ENCODE peak calls at places on chromosomes 6 and 20, in five cellular contexts. One of them, this sample, is unnamed. For H3K9me3, the result is how much of the 10 kb centered on the place peaks cover.

GRCh38 chr20:1900321-1900791 is 5.1 kb downstream of the SIRPA start:
- DNase-seq in IMR-90: peak
- DNase-seq in CD8-positive, alpha-beta T cell: no peak
- DNase-seq in lung: no peak
- DNase-seq in stomach: peak
- DNase-seq in this sample: no peak

GRCh38 chr6:17349437-17349836 is 44.0 kb upstream of the CAP2 start:
- DNase-seq in stomach: no peak
- DNase-seq in lung: no peak
- DNase-seq in CD8-positive, alpha-beta T cell: no peak
- DNase-seq in IMR-90: peak
- DNase-seq in this sample: no peak

GRCh38 chr6:98924647-98925046 is 23.1 kb downstream of the FBXL4 start:
- DNase-seq in lung: no peak
- DNase-seq in stomach: peak
- DNase-seq in IMR-90: no peak
- DNase-seq in CD8-positive, alpha-beta T cell: no peak
- DNase-seq in this sample: no peak

GRCh38 chr6:131197716-131198115 is 62.4 kb downstream of the AKAP7 start:
- DNase-seq in stomach: no peak
- DNase-seq in CD8-positive, alpha-beta T cell: no peak
- DNase-seq in lung: no peak
- DNase-seq in IMR-90: no peak
- DNase-seq in this sample: no peak

GRCh38 chr6:13485303-13485702 is 2.1 kb downstream of the GFOD1 start:
- DNase-seq in CD8-positive, alpha-beta T cell: no peak
- DNase-seq in stomach: no peak
- DNase-seq in lung: no peak
- DNase-seq in IMR-90: no peak
- DNase-seq in this sample: no peak

GRCh38 chr6:107470364-107470763 is 11.0 kb upstream of the PDSS2 start:
- DNase-seq in IMR-90: no peak
- DNase-seq in stomach: no peak
- DNase-seq in lung: no peak
- DNase-seq in CD8-positive, alpha-beta T cell: no peak
- DNase-seq in this sample: no peak

GRCh38 chr6:112018619-112019416 is 35.1 kb upstream of the CCN6 start:
- DNase-seq in IMR-90: no peak
- DNase-seq in CD8-positive, alpha-beta T cell: no peak
- DNase-seq in stomach: peak
- DNase-seq in lung: no peak
- DNase-seq in this sample: no peak

GRCh38 chr6:44478158-44478557 is 90.7 kb downstream of the CDC5L start:
- DNase-seq in IMR-90: no peak
- DNase-seq in lung: no peak
- DNase-seq in CD8-positive, alpha-beta T cell: no peak
- DNase-seq in stomach: no peak
- DNase-seq in this sample: no peak

GRCh38 chr20:35122787-35123405 is 24.2 kb downstream of the EDEM2 start:
- DNase-seq in stomach: no peak
- DNase-seq in lung: no peak
- DNase-seq in IMR-90: no peak
- DNase-seq in CD8-positive, alpha-beta T cell: no peak
- DNase-seq in this sample: no peak

GRCh38 chr6:16741112-16742016 is 19.9 kb downstream of the ATXN1 start:
- DNase-seq in CD8-positive, alpha-beta T cell: no peak
- DNase-seq in lung: no peak
- DNase-seq in IMR-90: peak
- DNase-seq in stomach: no peak
- DNase-seq in this sample: no peak

GRCh38 chr20:8335796-8336195 is 203.7 kb downstream of the PLCB1 start:
- DNase-seq in CD8-positive, alpha-beta T cell: no peak
- DNase-seq in stomach: no peak
- DNase-seq in lung: no peak
- DNase-seq in IMR-90: no peak
- DNase-seq in this sample: no peak

GRCh38 chr6:140485740-140486467 is 1111.5 kb upstream of the CITED2 start:
- DNase-seq in stomach: peak
- DNase-seq in CD8-positive, alpha-beta T cell: no peak
- DNase-seq in lung: no peak
- DNase-seq in IMR-90: peak
- DNase-seq in this sample: no peak

GRCh38 chr6:10612161-10612560 is 82.3 kb downstream of the C6orf52 start:
- DNase-seq in lung: no peak
- DNase-seq in CD8-positive, alpha-beta T cell: no peak
- DNase-seq in IMR-90: no peak
- DNase-seq in stomach: no peak
- DNase-seq in this sample: no peak

GRCh38 chr6:158837684-158838625 is 18.8 kb upstream of the EZR start:
- DNase-seq in CD8-positive, alpha-beta T cell: no peak
- DNase-seq in lung: no peak
- DNase-seq in IMR-90: peak
- DNase-seq in stomach: no peak
- DNase-seq in this sample: no peak

GRCh38 chr6:147577466-147577865 is 69.0 kb downstream of the SAMD5 start:
- DNase-seq in lung: no peak
- DNase-seq in CD8-positive, alpha-beta T cell: no peak
- DNase-seq in IMR-90: no peak
- DNase-seq in stomach: no peak
- DNase-seq in this sample: no peak

GRCh38 chr6:3186974-3187382 is 29.6 kb upstream of the TUBB2A start:
- DNase-seq in stomach: no peak
- DNase-seq in lung: no peak
- DNase-seq in CD8-positive, alpha-beta T cell: no peak
- DNase-seq in IMR-90: no peak
- DNase-seq in this sample: no peak

GRCh38 chr20:2460752-2461424 is 9.7 kb downstream of the SNRPB start:
- DNase-seq in stomach: no peak
- DNase-seq in CD8-positive, alpha-beta T cell: no peak
- DNase-seq in lung: no peak
- DNase-seq in IMR-90: no peak
- DNase-seq in this sample: no peak

GRCh38 chr20:64146936-64147451 is 17.3 kb upstream of the MYT1 start:
- DNase-seq in lung: no peak
- DNase-seq in CD8-positive, alpha-beta T cell: no peak
- DNase-seq in stomach: no peak
- DNase-seq in IMR-90: no peak
- DNase-seq in this sample: no peak

DNA sequence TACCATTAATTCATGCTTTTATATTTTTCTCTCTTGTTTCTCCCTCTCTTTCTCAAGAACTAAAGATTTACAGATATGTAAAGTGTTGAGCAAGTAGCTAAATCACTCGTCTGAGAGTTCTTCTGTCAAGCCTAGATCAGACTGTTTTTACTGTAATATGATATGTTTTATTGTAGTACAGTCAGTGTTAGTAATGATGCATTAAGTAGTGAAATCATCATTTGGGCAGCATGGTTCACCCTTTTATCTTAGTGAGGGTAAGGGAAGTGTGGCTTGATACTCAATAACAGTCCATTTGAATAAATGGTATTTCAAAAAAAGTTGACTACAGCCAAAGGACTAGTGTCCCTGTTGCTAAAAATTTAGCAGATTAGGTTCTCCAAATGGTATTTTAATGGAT is 9.2 kb downstream of the CYB5R4 start:
- DNase-seq in stomach: no peak
- DNase-seq in CD8-positive, alpha-beta T cell: no peak
- DNase-seq in IMR-90: peak
- DNase-seq in lung: no peak
- DNase-seq in this sample: no peak
- H3K9me3 ChIP-seq in stomach: under half
- H3K9me3 ChIP-seq in CD8-positive, alpha-beta T cell: under half
- H3K9me3 ChIP-seq in IMR-90: under half
- H3K9me3 ChIP-seq in lung: under half
- H3K9me3 ChIP-seq in this sample: under half

DNA sequence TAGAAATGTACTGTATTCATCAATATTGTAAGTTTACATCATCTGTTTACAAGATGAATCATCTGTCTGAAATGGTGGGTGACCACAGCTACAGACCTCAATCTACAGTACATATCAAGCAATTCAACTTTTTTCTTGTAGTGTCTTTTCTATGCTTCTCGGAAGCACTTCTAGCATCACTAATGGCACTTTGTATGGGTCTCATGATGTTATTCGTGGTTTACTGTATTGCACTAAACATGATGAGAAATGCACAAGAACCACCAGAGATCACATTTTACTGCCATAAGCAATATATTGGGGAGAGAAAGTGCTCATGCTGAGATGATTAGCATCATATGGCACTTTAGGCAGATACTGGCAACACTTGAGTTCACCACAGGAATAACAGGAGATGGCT is 15.4 kb upstream of the BTBD3 start:
- DNase-seq in lung: no peak
- DNase-seq in CD8-positive, alpha-beta T cell: no peak
- DNase-seq in IMR-90: peak
- DNase-seq in stomach: no peak
- DNase-seq in this sample: no peak
- H3K4me3 ChIP-seq in lung: no peak
- H3K4me3 ChIP-seq in CD8-positive, alpha-beta T cell: no peak
- H3K4me3 ChIP-seq in IMR-90: no peak
- H3K4me3 ChIP-seq in stomach: no peak
- H3K4me3 ChIP-seq in this sample: no peak

GRCh38 chr20:62487-62886 is 25.0 kb upstream of the DEFB125 start:
- DNase-seq in lung: no peak
- DNase-seq in stomach: no peak
- DNase-seq in CD8-positive, alpha-beta T cell: no peak
- DNase-seq in IMR-90: no peak
- DNase-seq in this sample: no peak
- H3K9me3 ChIP-seq in lung: under half
- H3K9me3 ChIP-seq in stomach: under half
- H3K9me3 ChIP-seq in CD8-positive, alpha-beta T cell: under half
- H3K9me3 ChIP-seq in IMR-90: under half
- H3K9me3 ChIP-seq in this sample: under half

GRCh38 chr20:46811328-46812084 is 83.1 kb upstream of the EYA2 start:
- DNase-seq in CD8-positive, alpha-beta T cell: no peak
- DNase-seq in lung: no peak
- DNase-seq in IMR-90: no peak
- DNase-seq in stomach: no peak
- DNase-seq in this sample: no peak
- H3K4me3 ChIP-seq in CD8-positive, alpha-beta T cell: no peak
- H3K4me3 ChIP-seq in lung: no peak
- H3K4me3 ChIP-seq in IMR-90: no peak
- H3K4me3 ChIP-seq in stomach: peak
- H3K4me3 ChIP-seq in this sample: no peak

DNA sequence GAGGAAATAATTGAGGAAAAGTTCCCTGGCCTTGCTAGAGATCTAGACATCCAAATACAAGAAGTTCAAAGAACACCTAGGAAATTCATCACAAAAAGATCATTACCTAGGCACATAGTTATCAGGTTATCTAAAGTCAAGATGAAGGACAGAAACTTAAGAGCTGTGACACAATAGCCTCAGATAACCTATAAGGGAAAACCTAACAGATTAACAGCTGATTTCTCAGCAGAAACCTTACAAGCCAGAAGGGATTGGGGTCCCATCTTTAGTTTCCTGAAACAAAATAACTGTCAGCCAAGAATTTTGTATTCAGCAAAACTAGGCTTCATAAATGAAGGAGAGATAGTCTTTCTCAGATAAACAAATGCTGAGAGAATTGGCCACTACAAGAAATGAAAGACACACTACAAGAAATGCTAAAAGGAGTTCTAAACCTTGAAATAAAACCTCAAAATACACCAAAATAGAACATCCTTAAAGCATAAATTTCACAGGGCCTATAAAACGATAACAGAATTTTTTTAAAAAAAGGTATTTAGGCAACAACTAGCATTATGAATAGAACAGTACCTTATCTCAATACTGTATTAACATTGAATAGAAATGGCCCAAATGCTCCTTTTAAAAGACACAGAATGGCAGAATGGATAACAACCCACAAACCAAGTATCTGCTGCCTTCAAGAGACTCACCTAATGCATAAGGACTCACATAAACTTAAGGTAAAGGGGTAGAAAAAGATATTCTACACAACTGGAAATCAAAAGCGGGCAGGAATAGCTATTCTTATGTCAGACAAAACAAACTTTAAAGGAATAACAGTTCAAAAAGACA is 9.7 kb downstream of the RNGTT start:
- DNase-seq in lung: no peak
- DNase-seq in stomach: no peak
- DNase-seq in CD8-positive, alpha-beta T cell: no peak
- DNase-seq in IMR-90: no peak
- DNase-seq in this sample: no peak
- H3K9me3 ChIP-seq in lung: under half
- H3K9me3 ChIP-seq in stomach: under half
- H3K9me3 ChIP-seq in CD8-positive, alpha-beta T cell: under half
- H3K9me3 ChIP-seq in IMR-90: under half
- H3K9me3 ChIP-seq in this sample: under half

GRCh38 chr20:50129662-50130345 is 16.9 kb upstream of the UBE2V1 start:
- DNase-seq in IMR-90: peak
- DNase-seq in stomach: no peak
- DNase-seq in CD8-positive, alpha-beta T cell: no peak
- DNase-seq in lung: no peak
- DNase-seq in this sample: no peak
- H3K4me3 ChIP-seq in IMR-90: no peak
- H3K4me3 ChIP-seq in stomach: peak
- H3K4me3 ChIP-seq in CD8-positive, alpha-beta T cell: no peak
- H3K4me3 ChIP-seq in lung: no peak
- H3K4me3 ChIP-seq in this sample: no peak

This sample was measured in effector memory CD4-positive, alpha-beta T cell.